ENCODE peak calls at places on chromosomes 3 and 15, in six cellular contexts. E is GM04503; R is nephron progenitor cell; T is adrenal gland; C is HCT116; P is activated naive CD8-positive, alpha-beta T cell treated with anti-CD3 and anti-CD28 coated beads, Interleukin-2, amount 50 U/mL, for 24 hours. W is an unnamed sample.

GRCh38 chr15:58410353-58410752 is 21.4 kb upstream of the LIPC start:
- DNase-seq in E (no peak), R (no peak), P (peak), T (no peak), C (no peak), W (no peak)

GRCh38 chr3:70829101-70829500 is 516.7 kb upstream of the MDFIC2 start:
- DNase-seq in C (no peak), P (no peak), T (no peak), R (no peak), E (no peak), W (peak)

GRCh38 chr15:89740137-89740536 is 10.9 kb downstream of the MESP1 start:
- DNase-seq in P (peak), T (peak), E (peak), C (peak), R (peak), W (peak)

GRCh38 chr3:8990266-8991215 is 27.3 kb upstream of the RAD18 start:
- DNase-seq in E (peak), P (no peak), C (no peak), R (no peak), T (no peak), W (peak)

GRCh38 chr3:179038216-179038898 is 33.3 kb downstream of the ZMAT3 start:
- DNase-seq in T (no peak), E (no peak), C (no peak), P (no peak), R (no peak), W (no peak)

GRCh38 chr3:50249459-50249858 is 13.5 kb downstream of the GNAI2 start:
- DNase-seq in C (no peak), R (no peak), T (no peak), E (no peak), P (no peak), W (no peak)

GRCh38 chr3:198108756-198109155 is 148.7 kb downstream of the LMLN start:
- DNase-seq in R (no peak), T (no peak), C (no peak), E (no peak), P (no peak), W (no peak)

GRCh38 chr3:10560060-10560861 is 54.9 kb upstream of the ATP2B2 start:
- DNase-seq in E (no peak), R (no peak), C (no peak), P (no peak), T (no peak), W (no peak)

GRCh38 chr3:49500408-49501257 is 30.6 kb downstream of the DAG1 start:
- DNase-seq in R (no peak), T (peak), P (no peak), E (peak), C (peak), W (peak)

GRCh38 chr3:104362319-104362718 is 1004.4 kb upstream of the ALCAM start:
- DNase-seq in P (no peak), R (no peak), E (no peak), T (no peak), C (no peak), W (no peak)

W was measured in EL.